ENCODE peak calls at places on chromosome 1, in eight cellular contexts. X is NCI-H345; B is substantia nigra; M is activated CD8-positive, alpha-beta memory T cell treated with anti-CD3 and anti-CD28 coated beads, Interleukin-2, amount 50 U/mL, for 4 hours; T is fibroblast of lung; R is NCI-H510A; G is HTR-8/SVneo; F is H9. A is an unnamed sample.
A peak's percentile ranks its signal among the peaks of the same experiment; 100 is the strongest.

GRCh38 chr1:198780376-198780775 is 141.5 kb downstream of the PTPRC start:
- DNase-seq in F (no peak), B (no peak), X (no peak), R (no peak), M (no peak), T (peak; percentile 13), G (no peak), A (no peak)

GRCh38 chr1:26697441-26697977 is 1.7 kb downstream of the ARID1A start:
- DNase-seq in T (no peak), X (no peak), G (no peak), F (no peak), M (peak; percentile 22), R (no peak), B (no peak), A (no peak)

GRCh38 chr1:117093091-117093534 is 28.4 kb downstream of the TRIM45 start:
- DNase-seq in T (peak; percentile 100), X (no peak), G (peak; percentile 53), R (no peak), B (no peak), M (no peak), F (peak; percentile 50), A (no peak)

GRCh38 chr1:228513244-228513900 is 26.2 kb downstream of the RNF187 start:
- DNase-seq in R (no peak), M (no peak), B (no peak), T (no peak), X (no peak), F (no peak), G (no peak), A (no peak)

GRCh38 chr1:118143828-118144227 is 41.2 kb downstream of the SPAG17 start:
- DNase-seq in F (no peak), X (no peak), T (peak; percentile 46), G (no peak), B (no peak), M (no peak), R (no peak), A (no peak)

GRCh38 chr1:62228883-62229187 is 34.2 kb downstream of the L1TD1 start:
- DNase-seq in M (no peak), X (no peak), G (no peak), B (no peak), F (no peak), R (no peak), T (no peak), A (no peak)

GRCh38 chr1:220697326-220697725 is 7.2 kb downstream of the C1orf115 start:
- DNase-seq in M (no peak), X (no peak), B (no peak), G (no peak), F (no peak), R (no peak), T (no peak), A (no peak)

GRCh38 chr1:223074901-223075300 is 68.1 kb downstream of the TLR5 start:
- DNase-seq in M (no peak), B (no peak), G (no peak), R (no peak), F (no peak), X (peak; percentile 6), T (no peak), A (no peak)

GRCh38 chr1:33381979-33382378 is 48.9 kb downstream of the PHC2 start:
- DNase-seq in M (no peak), G (no peak), B (no peak), X (no peak), T (no peak), R (no peak), F (no peak), A (peak; percentile 60)

A was measured in GDM1.